ENCODE peak calls at places on chromosomes 4 and X, in six cellular contexts. A is effector memory CD4-positive, alpha-beta T cell; W is stimulated activated CD4-positive, alpha-beta T cell treated with anti-CD3 and anti-CD28 coated beads, Interleukin-2, amount 100 ng/mL, for 24 hours; D is neuronal stem cell; P is SK-N-SH; T is HS-5. V is an unnamed sample.

GRCh38 chr4:187612211-187612780 is 383.3 kb upstream of the ZFP42 start:
- DNase-seq in T (no peak), P (no peak), D (no peak), A (no peak), W (no peak), V (no peak)

GRCh38 chrX:151912780-151913179 is at the start of gene MAGEA4:
- DNase-seq in W (no peak), T (no peak), P (no peak), A (no peak), D (no peak), V (no peak)

GRCh38 chr4:91525627-91526026 is 778.1 kb upstream of the GRID2 start:
- DNase-seq in A (no peak), W (no peak), D (no peak), T (no peak), P (no peak), V (no peak)

GRCh38 chrX:49273181-49273727 is 3.7 kb downstream of the PPP1R3F start:
- DNase-seq in D (no peak), W (peak; percentile 44), P (no peak), A (no peak), T (no peak), V (no peak)

GRCh38 chr4:76614589-76614988 is 179.6 kb downstream of the SHROOM3 start:
- DNase-seq in P (no peak), W (no peak), D (no peak), T (peak; percentile 38), A (no peak), V (no peak)

GRCh38 chr4:128583753-128584712 is 225.5 kb upstream of the JADE1 start:
- DNase-seq in A (no peak), P (peak; percentile 61), W (no peak), T (no peak), D (no peak), V (no peak)

GRCh38 chrX:25968920-25969319 is 169.2 kb upstream of the MAGEB18 start:
- DNase-seq in T (no peak), W (no peak), A (no peak), D (peak; percentile 17), P (peak; percentile 35), V (peak; percentile 23)

GRCh38 chrX:140572724-140573123 is 67.9 kb upstream of the SOX3 start:
- DNase-seq in P (peak; percentile 21), A (no peak), D (peak; percentile 14), T (no peak), W (peak; percentile 8), V (peak; percentile 2)

GRCh38 chrX:39941332-39941920 is 156.3 kb downstream of the BCOR start:
- DNase-seq in P (peak; percentile 44), T (no peak), D (no peak), A (no peak), W (no peak), V (peak; percentile 57)

GRCh38 chrX:150038356-150038755 is 100.1 kb upstream of the EOLA2 start:
- DNase-seq in A (no peak), W (no peak), P (no peak), D (no peak), T (no peak), V (no peak)

GRCh38 chr4:35151816-35152572 is 1092.3 kb downstream of the ARAP2 start:
- DNase-seq in A (no peak), W (peak; percentile 1), D (no peak), P (peak; percentile 20), T (peak; percentile 6), V (peak; percentile 54)